ENCODE peak calls at places on chromosomes 16 and 17, in ten cellular contexts. Z is mesothelial cell of epicardium; W is memory B cell; T is GM23248; V is NCI-H446 treated with DMSO at 0.1 percent for 48 hours; X is T-helper 2 cell; L is amygdala; K is stimulated activated CD8-positive, alpha-beta memory T cell treated with anti-CD3 and anti-CD28 coated beads, Interleukin-4, amount 100 ng/mL, for 1 hour; R is cardiac muscle cell; J is iPS DF 19.7. O is an unnamed sample.

GRCh38 chr17:27600471-27600870 is 30.5 kb upstream of the LGALS9 start:
- DNase-seq in Z (no peak), W (no peak), T (no peak), V (no peak), X (no peak), L (no peak), K (no peak), R (no peak), J (no peak), O (no peak)

GRCh38 chr17:64038331-64039105 is 18.1 kb upstream of the ICAM2 start:
- DNase-seq in Z (no peak), W (no peak), T (no peak), V (no peak), X (no peak), L (no peak), K (no peak), R (no peak), J (no peak), O (no peak)

GRCh38 chr17:65134035-65134434 is 3.1 kb upstream of the RGS9 start:
- DNase-seq in Z (no peak), W (no peak), T (no peak), V (no peak), X (no peak), L (no peak), K (no peak), R (no peak), J (no peak), O (no peak)

GRCh38 chr16:10171225-10171624 is 11.0 kb downstream of the GRIN2A start:
- DNase-seq in Z (no peak), W (no peak), T (no peak), V (no peak), X (no peak), L (no peak), K (no peak), R (no peak), J (no peak), O (no peak)

GRCh38 chr16:87853411-87854052 is 15.8 kb downstream of the SLC7A5 start:
- DNase-seq in Z (peak), W (peak), T (peak), V (peak), X (peak), L (peak), K (peak), R (peak), J (no peak), O (no peak)

GRCh38 chr17:18177137-18177536 is 6.5 kb upstream of the ALKBH5 start:
- DNase-seq in Z (no peak), W (no peak), T (no peak), V (no peak), X (no peak), L (no peak), K (no peak), R (no peak), J (no peak), O (no peak)

GRCh38 chr16:77057161-77057736 is 133.7 kb upstream of the MON1B start:
- DNase-seq in Z (no peak), W (no peak), T (no peak), V (no peak), X (no peak), L (no peak), K (no peak), R (no peak), J (no peak), O (no peak)

GRCh38 chr17:17538417-17539391 is 42.5 kb upstream of the RASD1 start:
- DNase-seq in Z (no peak), W (no peak), T (no peak), V (no peak), X (no peak), L (no peak), K (no peak), R (peak), J (no peak), O (no peak)

GRCh38 chr16:85583491-85584181 is 29.5 kb upstream of the GSE1 start:
- DNase-seq in Z (no peak), W (no peak), T (peak), V (peak), X (no peak), L (no peak), K (no peak), R (peak), J (no peak), O (no peak)

GRCh38 chr16:64440421-64440831 is 681.4 kb downstream of the CDH11 start:
- DNase-seq in Z (no peak), W (no peak), T (peak), V (no peak), X (no peak), L (no peak), K (no peak), R (peak), J (no peak), O (no peak)

GRCh38 chr17:48737330-48738043 is 8.9 kb upstream of the HOXB13 start:
- DNase-seq in Z (no peak), W (no peak), T (no peak), V (no peak), X (no peak), L (no peak), K (no peak), R (no peak), J (no peak), O (no peak)

GRCh38 chr17:15512310-15512709 is 44.9 kb upstream of the CDRT4 start:
- DNase-seq in Z (no peak), W (no peak), T (no peak), V (no peak), X (no peak), L (no peak), K (no peak), R (no peak), J (no peak), O (no peak)

GRCh38 chr17:2347805-2348685 is 10.7 kb downstream of the SGSM2 start:
- DNase-seq in Z (no peak), W (no peak), T (peak), V (peak), X (no peak), L (peak), K (no peak), R (peak), J (peak), O (peak)

GRCh38 chr16:72895951-72896350 is 152.0 kb downstream of the ZFHX3 start:
- DNase-seq in Z (no peak), W (no peak), T (peak), V (no peak), X (no peak), L (no peak), K (no peak), R (peak), J (no peak), O (no peak)

GRCh38 chr17:43559161-43559816 is 13.1 kb upstream of the ETV4 start:
- DNase-seq in Z (no peak), W (no peak), T (peak), V (no peak), X (no peak), L (no peak), K (no peak), R (no peak), J (no peak), O (no peak)

GRCh38 chr17:66625321-66625767 is 209.6 kb upstream of the CACNG5 start:
- DNase-seq in Z (no peak), W (no peak), T (peak), V (no peak), X (peak), L (no peak), K (no peak), R (peak), J (no peak), O (no peak)

GRCh38 chr17:2967515-2967914 is 95.9 kb downstream of the OR1D5 start:
- DNase-seq in Z (no peak), W (no peak), T (no peak), V (no peak), X (no peak), L (no peak), K (no peak), R (no peak), J (no peak), O (no peak)

GRCh38 chr17:79624658-79625478 is 14.0 kb upstream of the RBFOX3 start:
- DNase-seq in Z (peak), W (no peak), T (no peak), V (no peak), X (no peak), L (no peak), K (no peak), R (no peak), J (no peak), O (no peak)

GRCh38 chr17:12302711-12303110 is 282.0 kb downstream of the MAP2K4 start:
- DNase-seq in Z (no peak), W (no peak), T (no peak), V (no peak), X (no peak), L (no peak), K (no peak), R (no peak), J (no peak), O (no peak)

GRCh38 chr17:63039899-63040602 is 74.0 kb downstream of the TANC2 start:
- DNase-seq in Z (no peak), W (no peak), T (peak), V (no peak), X (peak), L (no peak), K (no peak), R (peak), J (no peak), O (no peak)

GRCh38 chr16:86037999-86038922 is 139.3 kb downstream of the IRF8 start:
- DNase-seq in Z (no peak), W (no peak), T (no peak), V (no peak), X (no peak), L (no peak), K (no peak), R (no peak), J (no peak), O (no peak)

GRCh38 chr16:69338557-69339288 is 641 bp downstream of the COG8 start:
- DNase-seq in Z (no peak), W (no peak), T (no peak), V (no peak), X (peak), L (no peak), K (no peak), R (no peak), J (no peak), O (no peak)

GRCh38 chr16:57888128-57888527 is 82.8 kb downstream of the CNGB1 start:
- DNase-seq in Z (no peak), W (no peak), T (no peak), V (no peak), X (no peak), L (no peak), K (no peak), R (no peak), J (no peak), O (no peak)

GRCh38 chr17:74288785-74289184 is 14.8 kb downstream of the DNAI2 start:
- DNase-seq in Z (no peak), W (no peak), T (peak), V (no peak), X (no peak), L (no peak), K (no peak), R (no peak), J (no peak), O (no peak)

GRCh38 chr17:42517516-42517915 is 18.5 kb upstream of the NAGLU start:
- DNase-seq in Z (peak), W (peak), T (peak), V (peak), X (peak), L (peak), K (peak), R (peak), J (no peak), O (no peak)

GRCh38 chr16:57628782-57629181 is 352 bp downstream of the ADGRG1 start:
- DNase-seq in Z (no peak), W (no peak), T (no peak), V (no peak), X (no peak), L (no peak), K (no peak), R (no peak), J (no peak), O (no peak)

GRCh38 chr16:11405331-11406176 is 60.3 kb downstream of the RMI2 start:
- DNase-seq in Z (no peak), W (peak), T (peak), V (no peak), X (peak), L (no peak), K (no peak), R (peak), J (no peak), O (no peak)

GRCh38 chr16:57606847-57607501 is 21.5 kb upstream of the ADGRG1 start:
- DNase-seq in Z (peak), W (no peak), T (no peak), V (no peak), X (no peak), L (no peak), K (no peak), R (no peak), J (no peak), O (no peak)

GRCh38 chr16:450800-451512 is 25.5 kb downstream of the RAB11FIP3 start:
- DNase-seq in Z (no peak), W (no peak), T (no peak), V (no peak), X (no peak), L (no peak), K (no peak), R (no peak), J (no peak), O (no peak)

GRCh38 chr16:67936876-67937605 is 391 bp upstream of the PSMB10 start:
- DNase-seq in Z (no peak), W (peak), T (peak), V (no peak), X (peak), L (peak), K (no peak), R (no peak), J (no peak), O (no peak)

GRCh38 chr17:964881-965280 is 14.7 kb downstream of the NXN start:
- DNase-seq in Z (no peak), W (no peak), T (no peak), V (no peak), X (no peak), L (no peak), K (no peak), R (no peak), J (no peak), O (no peak)

GRCh38 chr17:30450125-30451027 is 26.8 kb upstream of the GOSR1 start:
- DNase-seq in Z (no peak), W (no peak), T (peak), V (no peak), X (no peak), L (no peak), K (no peak), R (peak), J (no peak), O (no peak)

GRCh38 chr17:70901870-70902269 is 732.5 kb downstream of the KCNJ2 start:
- DNase-seq in Z (no peak), W (no peak), T (no peak), V (no peak), X (no peak), L (no peak), K (no peak), R (no peak), J (no peak), O (no peak)

GRCh38 chr17:66831383-66832220 is 3.3 kb upstream of the CACNG5 start:
- DNase-seq in Z (no peak), W (no peak), T (peak), V (no peak), X (no peak), L (no peak), K (no peak), R (no peak), J (no peak), O (no peak)

GRCh38 chr16:3095869-3096268 is 3.2 kb downstream of the ZSCAN10 start:
- DNase-seq in Z (no peak), W (peak), T (peak), V (no peak), X (peak), L (no peak), K (peak), R (no peak), J (no peak), O (no peak)

GRCh38 chr17:49497147-49498036 is 2.3 kb downstream of the NGFR start:
- DNase-seq in Z (peak), W (peak), T (peak), V (peak), X (no peak), L (no peak), K (no peak), R (no peak), J (no peak), O (no peak)

GRCh38 chr17:3799181-3799627 is 1.8 kb downstream of the ITGAE start:
- DNase-seq in Z (no peak), W (no peak), T (no peak), V (no peak), X (no peak), L (no peak), K (no peak), R (no peak), J (no peak), O (no peak)